ENCODE peak calls at places on chromosomes 5 and 9, in six cellular contexts. L is WTC11, C is GM13976, X is mammary epithelial cell, F is PC-9, A is cardiac muscle cell. M is an unnamed sample.
A peak's percentile ranks its signal among the peaks of the same experiment; 100 is the strongest.

GRCh38 chr9:134867917-134868750 is 12.5 kb upstream of the FCN2 start:
- DNase-seq in L (no peak), C (no peak), X (no peak), F (no peak), A (no peak), M (no peak)

GRCh38 chr5:155554500-155554899 is 540.9 kb downstream of the KIF4B start:
- DNase-seq in L (no peak), C (no peak), X (peak; percentile 20), F (no peak), A (no peak), M (no peak)

GRCh38 chr9:137242329-137243204 is 1.5 kb downstream of the TUBB4B start:
- DNase-seq in L (no peak), C (no peak), X (no peak), F (no peak), A (no peak), M (no peak)

GRCh38 chr5:159826351-159827222 is 89.7 kb upstream of the ADRA1B start:
- DNase-seq in L (no peak), C (peak; percentile 27), X (peak; percentile 86), F (peak; percentile 84), A (peak; percentile 47), M (peak; percentile 98)

GRCh38 chr9:98074119-98074990 is 17.8 kb downstream of the NANS start:
- DNase-seq in L (peak; percentile 83), C (peak; percentile 77), X (peak; percentile 33), F (peak; percentile 79), A (peak; percentile 71), M (peak; percentile 64)

GRCh38 chr9:75181748-75182147 is 93.4 kb downstream of the OSTF1 start:
- DNase-seq in L (no peak), C (no peak), X (peak; percentile 98), F (peak; percentile 42), A (peak; percentile 27), M (peak; percentile 84)

GRCh38 chr5:175321927-175322532 is 122.0 kb downstream of the DRD1 start:
- DNase-seq in L (peak; percentile 72), C (no peak), X (peak; percentile 2), F (peak; percentile 14), A (peak; percentile 8), M (peak; percentile 77)

GRCh38 chr5:168472329-168472728 is 13.9 kb upstream of the RARS1 start:
- DNase-seq in L (no peak), C (no peak), X (peak; percentile 84), F (peak; percentile 52), A (peak; percentile 96), M (peak; percentile 78)

GRCh38 chr5:54021413-54022155 is 288.8 kb downstream of the ARL15 start:
- DNase-seq in L (no peak), C (no peak), X (peak; percentile 10), F (no peak), A (peak; percentile 43), M (peak; percentile 26)

GRCh38 chr9:35385042-35385441 is 104.9 kb upstream of the RUSC2 start:
- DNase-seq in L (no peak), C (no peak), X (peak; percentile 14), F (no peak), A (peak; percentile 76), M (peak; percentile 18)

GRCh38 chr5:56183507-56183906 is 49.6 kb downstream of the ANKRD55 start:
- DNase-seq in L (no peak), C (no peak), X (peak; percentile 92), F (peak; percentile 22), A (peak; percentile 75), M (peak; percentile 89)

GRCh38 chr5:28269978-28270377 is 1231.6 kb upstream of the CDH9 start:
- DNase-seq in L (no peak), C (no peak), X (no peak), F (no peak), A (no peak), M (no peak)

GRCh38 chr9:127128341-127129072 is 6.1 kb upstream of the ANGPTL2 start:
- DNase-seq in L (no peak), C (no peak), X (peak; percentile 53), F (no peak), A (peak; percentile 18), M (peak; percentile 14)

GRCh38 chr9:93492327-93492726 is 38.9 kb upstream of the FAM120AOS start:
- DNase-seq in L (no peak), C (no peak), X (no peak), F (no peak), A (no peak), M (no peak)

GRCh38 chr5:10351199-10351881 is 2.2 kb upstream of the MARCHF6 start:
- DNase-seq in L (no peak), C (no peak), X (peak; percentile 89), F (peak; percentile 45), A (peak; percentile 87), M (peak; percentile 74)

GRCh38 chr9:91378695-91379127 is 17.0 kb upstream of the AUH start:
- DNase-seq in L (no peak), C (no peak), X (no peak), F (no peak), A (peak; percentile 83), M (no peak)

GRCh38 chr5:71456362-71456743 is 902 bp downstream of the BDP1 start:
- DNase-seq in L (no peak), C (no peak), X (no peak), F (no peak), A (no peak), M (no peak)

GRCh38 chr5:55226934-55227737 is at the start of gene MCIDAS:
- DNase-seq in L (peak; percentile 83), C (peak; percentile 85), X (peak; percentile 72), F (peak; percentile 66), A (peak; percentile 30), M (peak; percentile 81)

GRCh38 chr5:5340206-5340729 is 82.2 kb upstream of the ICE1 start:
- DNase-seq in L (peak; percentile 60), C (no peak), X (peak; percentile 88), F (peak; percentile 95), A (peak; percentile 92), M (peak; percentile 97)

GRCh38 chr5:133240425-133241091 is 188.7 kb downstream of the HSPA4 start:
- DNase-seq in L (no peak), C (peak; percentile 82), X (peak; percentile 98), F (peak; percentile 60), A (peak; percentile 97), M (peak; percentile 99)
- TF ChIP-seq CTCF in L (no peak), C (no peak), X (no peak), F (no peak), A (no peak), M (no peak)

DNA sequence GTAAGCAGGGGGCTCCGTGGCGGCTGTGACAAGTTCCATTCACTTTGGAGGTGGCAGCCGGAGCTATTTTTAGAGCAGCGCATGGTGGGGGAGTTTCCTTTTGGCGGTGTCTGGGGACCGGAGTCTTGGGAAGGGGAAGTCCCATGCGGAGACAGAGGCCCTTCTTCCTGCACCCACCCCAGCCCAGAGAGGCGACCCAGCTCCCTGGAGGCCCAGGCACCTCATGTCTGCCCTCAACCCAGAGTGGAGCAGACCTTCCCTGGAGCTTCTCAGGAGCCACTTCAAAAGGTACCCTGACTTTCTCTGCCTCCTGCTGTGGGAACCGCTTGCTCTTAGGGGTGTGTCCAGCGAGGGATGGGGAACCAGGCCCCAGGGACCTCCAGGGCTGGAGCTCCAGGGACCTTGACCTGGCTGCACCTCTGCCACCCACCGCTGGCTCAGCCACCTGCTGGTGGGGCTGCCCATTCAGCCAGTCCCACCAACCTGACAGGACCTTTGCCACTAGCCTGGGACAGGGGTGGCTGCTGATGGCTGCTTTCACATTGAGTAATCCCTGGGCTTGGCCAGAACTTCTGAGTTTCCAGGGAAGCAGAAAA is 34.1 kb downstream of the NEK6 start:
- DNase-seq in L (no peak), C (peak; percentile 85), X (no peak), F (peak; percentile 27), A (no peak), M (no peak)
- TF ChIP-seq CTCF in L (no peak), C (peak; percentile 22), X (no peak), F (no peak), A (no peak), M (no peak)

DNA sequence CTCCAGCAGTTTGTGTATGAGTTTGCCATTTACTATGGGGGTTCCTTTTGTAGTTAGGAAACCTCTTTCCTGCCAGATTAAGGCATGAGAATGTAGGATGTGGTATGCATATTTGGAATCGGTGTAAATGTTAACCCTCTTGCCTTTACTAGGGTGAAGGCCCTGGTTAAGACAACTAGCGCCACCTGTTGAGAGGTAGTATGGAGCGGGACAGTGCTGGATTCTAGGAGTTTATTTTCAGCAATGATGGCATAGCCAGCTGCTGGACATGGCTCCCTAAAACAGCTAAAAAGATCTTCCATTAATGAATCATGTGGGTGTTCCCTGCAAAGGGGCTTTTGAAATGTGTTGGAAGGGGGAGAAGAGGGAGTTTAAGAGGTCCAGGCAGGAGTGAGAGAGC is 30.7 kb upstream of the GPX3 start:
- DNase-seq in L (peak; percentile 63), C (no peak), X (no peak), F (peak; percentile 10), A (peak; percentile 13), M (peak; percentile 41)
- TF ChIP-seq CTCF in L (peak; percentile 17), C (no peak), X (peak; percentile 20), F (peak; percentile 39), A (peak; percentile 24), M (peak; percentile 14)

GRCh38 chr9:129759804-129760502 is 7.1 kb upstream of the PTGES start:
- DNase-seq in L (no peak), C (no peak), X (no peak), F (no peak), A (no peak), M (no peak)

GRCh38 chr9:129763235-129763917 is 10.5 kb upstream of the PTGES start:
- DNase-seq in L (no peak), C (no peak), X (no peak), F (no peak), A (peak; percentile 95), M (peak; percentile 72)

GRCh38 chr9:129761293-129761900 is 8.6 kb upstream of the PTGES start:
- DNase-seq in L (no peak), C (no peak), X (no peak), F (no peak), A (peak; percentile 91), M (no peak)

GRCh38 chr9:129759329-129759728 is 6.5 kb upstream of the PTGES start:
- DNase-seq in L (no peak), C (no peak), X (no peak), F (no peak), A (no peak), M (no peak)

DNA sequence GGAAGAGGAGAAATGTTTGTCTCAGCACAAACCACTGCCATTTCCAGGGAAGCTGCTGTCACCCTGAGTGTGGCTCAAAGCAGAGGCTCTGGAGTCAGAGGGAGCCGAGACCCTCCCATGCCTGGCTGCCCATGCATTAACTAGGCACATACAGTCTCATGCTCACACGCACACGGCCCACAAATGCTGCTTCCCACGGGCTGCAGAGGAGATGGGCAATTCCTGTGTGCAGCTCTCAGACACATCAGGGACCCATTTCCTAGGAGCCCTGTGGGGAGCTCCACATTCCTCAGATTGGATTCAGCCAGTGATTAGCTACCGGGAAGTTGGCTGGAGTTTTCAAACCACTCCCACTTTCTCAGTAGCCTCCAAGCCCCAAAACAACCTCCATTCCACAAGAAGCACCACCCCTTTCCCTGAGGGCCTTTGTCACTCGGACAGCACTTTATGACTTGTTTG is 9.1 kb upstream of the PTGES start:
- DNase-seq in L (no peak), C (no peak), X (no peak), F (peak; percentile 80), A (peak; percentile 89), M (no peak)
- TF ChIP-seq CTCF in L (no peak), C (no peak), X (no peak), F (no peak), A (no peak), M (no peak)